ENCODE peak calls at places on chromosomes 2 and 18, in four cellular contexts. Q, Y, X and W are unnamed samples.

GRCh38 chr18:61984293-61984692 is 91.5 kb upstream of the RNF152 start:
- DNase-seq in X (no peak), Y (no peak), Q (no peak), W (no peak)

GRCh38 chr2:105078906-105079305 is 41.0 kb downstream of the MRPS9 start:
- DNase-seq in Q (no peak), Y (no peak), X (no peak), W (no peak)

GRCh38 chr2:167954500-167954899 is 292.9 kb downstream of the STK39 start:
- DNase-seq in Y (no peak), X (no peak), Q (peak), W (no peak)

GRCh38 chr2:118859157-118859770 is 11.8 kb upstream of the EN1 start:
- DNase-seq in Q (no peak), X (no peak), Y (no peak), W (no peak)

GRCh38 chr2:42568431-42569115 is at the start of gene MTA3:
- DNase-seq in Q (peak), Y (no peak), X (peak), W (peak)

GRCh38 chr2:213316001-213316735 is 31.9 kb downstream of the SPAG16 start:
- DNase-seq in Q (peak), X (no peak), Y (no peak), W (no peak)

GRCh38 chr2:30472326-30472725 is 25.3 kb downstream of the LCLAT1 start:
- DNase-seq in X (no peak), Y (no peak), Q (peak), W (no peak)

GRCh38 chr2:211361383-211361782 is 805.0 kb downstream of the CPS1 start:
- DNase-seq in X (no peak), Y (no peak), Q (no peak), W (no peak)

GRCh38 chr2:225010804-225011203 is 31.5 kb downstream of the DOCK10 start:
- DNase-seq in Q (peak), X (no peak), Y (peak), W (no peak)

GRCh38 chr2:74925361-74925786 is 33.1 kb upstream of the POLE4 start:
- DNase-seq in X (no peak), Q (no peak), Y (no peak), W (no peak)

GRCh38 chr18:45997689-45998088 is 30.6 kb upstream of the EPG5 start:
- DNase-seq in Q (no peak), Y (no peak), X (no peak), W (peak)

GRCh38 chr18:32439802-32440201 is 30.9 kb downstream of the GAREM1 start:
- DNase-seq in Q (no peak), X (no peak), Y (no peak), W (no peak)

GRCh38 chr2:84481702-84482101 is 22.6 kb upstream of the SUCLG1 start:
- DNase-seq in Y (peak), X (no peak), Q (peak), W (no peak)

GRCh38 chr18:30234755-30235154 is 807.8 kb downstream of the DSC3 start:
- DNase-seq in X (no peak), Y (no peak), Q (no peak), W (no peak)

GRCh38 chr18:2857491-2858063 is 10.8 kb downstream of the EMILIN2 start:
- DNase-seq in X (peak), Q (peak), Y (no peak), W (no peak)

GRCh38 chr2:189076572-189076971 is 102.4 kb downstream of the COL3A1 start:
- DNase-seq in Y (no peak), X (peak), Q (peak), W (no peak)

GRCh38 chr2:157160131-157160530 is 97.4 kb upstream of the GALNT5 start:
- DNase-seq in X (no peak), Q (no peak), Y (no peak), W (no peak)

GRCh38 chr2:231104115-231104713 is 20.6 kb downstream of the HTR2B start:
- DNase-seq in X (peak), Q (peak), Y (peak), W (peak)

GRCh38 chr2:198499539-198499938 is 695.1 kb downstream of the PLCL1 start:
- DNase-seq in Y (no peak), X (peak), Q (peak), W (no peak)

GRCh38 chr2:228646061-228646460 is 464.6 kb upstream of the SPHKAP start:
- DNase-seq in Y (no peak), Q (peak), X (no peak), W (no peak)

GRCh38 chr2:37934591-37935513 is 9.8 kb downstream of the RMDN2 start:
- DNase-seq in Q (no peak), Y (no peak), X (no peak), W (peak)

GRCh38 chr2:33322099-33322498 is 154.3 kb upstream of the RASGRP3 start:
- DNase-seq in Y (peak), Q (peak), X (no peak), W (no peak)

GRCh38 chr2:33086400-33087015 is 139.8 kb downstream of the LTBP1 start:
- DNase-seq in X (no peak), Y (no peak), Q (peak), W (no peak)

GRCh38 chr2:1898461-1899395 is 154.4 kb upstream of the PXDN start:
- DNase-seq in X (no peak), Q (no peak), Y (no peak), W (no peak)

GRCh38 chr2:241224851-241225438 is 36.5 kb downstream of the ANO7 start:
- DNase-seq in Q (no peak), Y (no peak), X (peak), W (no peak)

GRCh38 chr2:161166538-161167409 is 6.5 kb downstream of the TANK start:
- DNase-seq in Y (peak), X (no peak), Q (no peak), W (no peak)

GRCh38 chr18:48133675-48134251 is 203.3 kb upstream of the SMAD2 start:
- DNase-seq in Q (no peak), Y (peak), X (no peak), W (no peak)

GRCh38 chr2:215966951-215967350 is 46.4 kb downstream of the MREG start:
- DNase-seq in Y (no peak), X (no peak), Q (no peak), W (no peak)

GRCh38 chr2:230777681-230778080 is 65.0 kb downstream of the CAB39 start:
- DNase-seq in Y (no peak), Q (peak), X (no peak), W (no peak)

GRCh38 chr2:190847504-190848201 is 33.0 kb upstream of the GLS start:
- DNase-seq in Q (peak), X (no peak), Y (no peak), W (no peak)

GRCh38 chr2:189298038-189298437 is 118.5 kb upstream of the COL5A2 start:
- DNase-seq in X (no peak), Q (peak), Y (no peak), W (no peak)

GRCh38 chr2:26605969-26606846 is 35.0 kb downstream of the CIB4 start:
- DNase-seq in Y (no peak), X (no peak), Q (peak), W (no peak)

GRCh38 chr2:69774984-69775982 is 33.3 kb downstream of the ANXA4 start:
- DNase-seq in Y (no peak), X (no peak), Q (no peak), W (peak)

GRCh38 chr2:227058888-227059399 is 105.1 kb downstream of the COL4A4 start:
- DNase-seq in X (no peak), Y (no peak), Q (no peak), W (no peak)

GRCh38 chr2:179900655-179901054 is 39.2 kb upstream of the ZNF385B start:
- DNase-seq in X (no peak), Y (no peak), Q (no peak), W (no peak)

GRCh38 chr2:29113891-29114321 is 1.3 kb upstream of the CLIP4 start:
- DNase-seq in Y (no peak), Q (peak), X (peak), W (no peak)

GRCh38 chr2:109374548-109375130 is 239.1 kb downstream of the SEPTIN10 start:
- DNase-seq in X (no peak), Q (no peak), Y (no peak), W (no peak)

GRCh38 chr2:114661926-114662670 is 219.7 kb downstream of the DPP10 start:
- DNase-seq in Q (peak), Y (no peak), X (peak), W (no peak)

GRCh38 chr2:230161180-230161579 is 58.6 kb downstream of the SP110 start:
- DNase-seq in Y (no peak), Q (peak), X (no peak), W (no peak)

GRCh38 chr2:55768991-55769390 is 75.3 kb upstream of the PNPT1 start:
- DNase-seq in Q (peak), Y (no peak), X (no peak), W (no peak)

GRCh38 chr2:218262631-218263586 is 2.1 kb downstream of the GPBAR1 start:
- DNase-seq in Q (no peak), Y (no peak), X (peak), W (no peak)
- H3K4me3 ChIP-seq in Q (no peak), Y (no peak), X (no peak), W (no peak)

DNA sequence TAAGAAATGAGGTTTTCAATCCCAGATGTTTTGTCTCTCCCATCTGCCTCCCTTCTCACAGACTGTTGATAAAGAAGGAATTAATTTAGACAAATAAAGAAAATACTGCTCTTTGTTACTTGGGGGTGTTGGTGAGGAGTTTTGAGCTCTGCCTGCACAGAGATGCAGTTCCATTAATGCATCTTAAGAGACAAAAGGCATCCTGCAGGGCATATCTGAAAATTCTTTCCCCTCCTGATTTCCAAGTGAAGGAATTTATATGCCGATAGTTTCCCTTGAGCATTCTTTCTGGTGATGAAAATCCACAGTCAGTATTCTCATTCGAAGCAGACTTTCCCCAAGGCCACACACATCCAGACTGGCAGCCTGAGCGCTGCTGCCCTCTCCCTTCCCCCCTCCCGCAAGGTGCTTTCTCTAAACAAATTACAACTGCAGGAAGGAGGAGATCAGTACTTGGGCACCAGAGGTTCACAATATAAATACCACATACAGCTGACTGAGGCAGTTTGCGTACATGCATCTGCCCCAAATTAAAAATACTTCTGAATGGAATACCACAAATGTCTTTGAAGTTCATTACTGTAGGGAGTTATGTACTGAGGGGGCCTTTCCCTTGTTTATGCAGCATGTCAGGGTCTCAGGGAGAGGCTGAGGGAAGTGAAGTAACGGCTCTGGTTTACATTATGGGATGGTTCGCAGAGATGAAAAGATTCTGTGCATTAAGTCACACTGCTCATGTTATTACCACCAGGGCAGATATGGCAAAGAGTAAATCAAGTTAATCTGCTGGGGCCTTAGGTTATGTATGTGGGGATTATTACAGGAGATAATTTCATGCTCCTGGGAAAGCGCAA is 385.7 kb upstream of the RND3 start:
- DNase-seq in Q (no peak), X (no peak), Y (no peak), W (no peak)
- H3K4me3 ChIP-seq in Q (no peak), X (no peak), Y (no peak), W (no peak)

GRCh38 chr2:171210216-171210863 is 49.6 kb upstream of the TLK1 start:
- DNase-seq in Q (no peak), Y (no peak), X (no peak), W (no peak)
- H3K4me3 ChIP-seq in Q (no peak), Y (no peak), X (no peak), W (no peak)

GRCh38 chr18:57286949-57287348 is 65.4 kb upstream of the ST8SIA3 start:
- DNase-seq in X (no peak), Y (no peak), Q (no peak), W (no peak)

DNA sequence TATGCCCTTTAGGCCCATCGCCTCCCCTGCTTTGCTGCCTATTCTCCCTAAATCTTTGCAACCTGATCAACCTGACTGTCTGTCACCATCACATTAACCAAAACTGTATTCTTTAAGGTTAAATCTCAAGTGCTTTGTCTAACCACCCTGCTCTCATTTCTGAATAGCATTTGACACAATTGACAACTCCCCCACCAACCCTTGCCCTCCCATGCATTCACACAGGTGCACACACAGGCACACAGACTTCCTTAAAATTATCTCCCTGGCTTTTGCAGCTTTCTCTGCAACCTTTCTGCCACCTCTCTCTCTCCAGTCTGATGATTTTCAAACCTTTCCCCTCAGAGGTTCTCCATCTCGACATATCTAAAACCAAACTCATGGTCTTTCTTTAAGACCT is 64.6 kb upstream of the ST8SIA3 start:
- DNase-seq in Y (no peak), X (no peak), Q (no peak), W (no peak)
- H3K4me3 ChIP-seq in Y (no peak), X (no peak), Q (no peak), W (no peak)

GRCh38 chr18:56873441-56874140 is 222.4 kb downstream of the WDR7 start:
- DNase-seq in Q (no peak), X (no peak), Y (peak), W (peak)
- H3K4me3 ChIP-seq in Q (no peak), X (no peak), Y (no peak), W (no peak)